ENCODE peak calls at places on chromosomes 3 and 15, in five cellular contexts. O is lower leg skin, E is adrenal gland, R is WERI-Rb-1, C is Panc1. M is an unnamed sample.

GRCh38 chr15:38698215-38698614 is 133.6 kb upstream of the RASGRP1 start:
- DNase-seq in O (no peak), E (no peak), R (no peak), C (no peak), M (no peak)

GRCh38 chr15:80890341-80890972 is 99.2 kb downstream of the MESD start:
- DNase-seq in O (no peak), E (no peak), R (no peak), C (no peak), M (no peak)

GRCh38 chr3:103976931-103977339 is 1389.8 kb upstream of the ALCAM start:
- DNase-seq in O (no peak), E (no peak), R (no peak), C (no peak), M (no peak)

GRCh38 chr3:129439381-129439816 is 349 bp downstream of the MBD4 start:
- DNase-seq in O (peak; percentile 89), E (peak; percentile 64), R (peak; percentile 23), C (no peak), M (no peak)

GRCh38 chr3:42517143-42517542 is 14.7 kb downstream of the VIPR1 start:
- DNase-seq in O (no peak), E (no peak), R (no peak), C (no peak), M (no peak)

GRCh38 chr3:135549928-135550327 is 415.6 kb upstream of the PPP2R3A start:
- DNase-seq in O (no peak), E (no peak), R (no peak), C (no peak), M (no peak)

GRCh38 chr3:160796813-160797164 is 40.8 kb downstream of the PPM1L start:
- DNase-seq in O (no peak), E (no peak), R (peak; percentile 9), C (no peak), M (no peak)

GRCh38 chr3:126337980-126338651 is 19.1 kb downstream of the KLF15 start:
- DNase-seq in O (peak; percentile 66), E (peak; percentile 13), R (no peak), C (no peak), M (peak; percentile 52)

GRCh38 chr3:145417678-145418077 is 743.3 kb downstream of the PLOD2 start:
- DNase-seq in O (no peak), E (no peak), R (no peak), C (no peak), M (no peak)

GRCh38 chr3:48656061-48656840 is 6.4 kb downstream of the CELSR3 start:
- DNase-seq in O (peak; percentile 93), E (peak; percentile 80), R (no peak), C (no peak), M (peak; percentile 86)

GRCh38 chr3:195071011-195071728 is 199.8 kb downstream of the XXYLT1 start:
- DNase-seq in O (peak; percentile 81), E (no peak), R (no peak), C (no peak), M (no peak)

GRCh38 chr3:180332608-180333007 is 269.4 kb upstream of the TTC14 start:
- DNase-seq in O (no peak), E (no peak), R (no peak), C (no peak), M (no peak)

GRCh38 chr15:79837846-79838245 is 59.0 kb downstream of the MTHFS start:
- DNase-seq in O (no peak), E (no peak), R (no peak), C (no peak), M (no peak)

GRCh38 chr3:194137314-194138097 is 1.6 kb downstream of the HES1 start:
- DNase-seq in O (peak; percentile 92), E (peak; percentile 84), R (peak; percentile 34), C (no peak), M (peak; percentile 87)

GRCh38 chr15:101133751-101134261 is 118.0 kb downstream of the CHSY1 start:
- DNase-seq in O (no peak), E (no peak), R (peak; percentile 90), C (no peak), M (no peak)

GRCh38 chr3:93991286-93992030 is 11.5 kb downstream of the ARL13B start:
- DNase-seq in O (no peak), E (no peak), R (no peak), C (no peak), M (no peak)

GRCh38 chr3:63979093-63979492 is 44.2 kb downstream of the PSMD6 start:
- DNase-seq in O (no peak), E (no peak), R (no peak), C (no peak), M (no peak)

GRCh38 chr3:66450389-66451022 is 50.3 kb downstream of the LRIG1 start:
- DNase-seq in O (no peak), E (peak; percentile 47), R (no peak), C (no peak), M (no peak)

GRCh38 chr3:125039041-125039896 is 16.5 kb downstream of the HEG1 start:
- DNase-seq in O (no peak), E (no peak), R (no peak), C (no peak), M (peak; percentile 26)

GRCh38 chr15:31446546-31446945 is 119.9 kb downstream of the KLF13 start:
- DNase-seq in O (peak; percentile 60), E (no peak), R (no peak), C (no peak), M (no peak)

GRCh38 chr3:129184396-129184656 is 630 bp upstream of the CNBP start:
- DNase-seq in O (no peak), E (no peak), R (no peak), C (no peak), M (no peak)

GRCh38 chr3:101720851-101721649 is 3.4 kb upstream of the CEP97 start:
- DNase-seq in O (no peak), E (no peak), R (no peak), C (no peak), M (no peak)

GRCh38 chr3:125073506-125073905 is 17.7 kb upstream of the HEG1 start:
- DNase-seq in O (no peak), E (no peak), R (peak; percentile 60), C (no peak), M (no peak)

GRCh38 chr15:34011476-34011875 is 27.5 kb downstream of the AVEN start:
- DNase-seq in O (no peak), E (no peak), R (no peak), C (no peak), M (no peak)

GRCh38 chr15:62558640-62559039 is 393.6 kb upstream of the C2CD4B start:
- DNase-seq in O (no peak), E (no peak), R (no peak), C (no peak), M (no peak)

GRCh38 chr15:64985382-64986033 is 4.2 kb downstream of the SPG21 start:
- DNase-seq in O (no peak), E (no peak), R (no peak), C (no peak), M (no peak)

GRCh38 chr3:143975549-143976152 is 4.0 kb downstream of the DIPK2A start:
- DNase-seq in O (no peak), E (no peak), R (no peak), C (no peak), M (no peak)

GRCh38 chr15:63870043-63870394 is 36.3 kb upstream of the HERC1 start:
- DNase-seq in O (no peak), E (no peak), R (no peak), C (no peak), M (no peak)

GRCh38 chr3:6132684-6133432 is 728.1 kb upstream of the GRM7 start:
- DNase-seq in O (no peak), E (no peak), R (no peak), C (no peak), M (no peak)

GRCh38 chr15:51134416-51135199 is 39.9 kb upstream of the TNFAIP8L3 start:
- DNase-seq in O (no peak), E (no peak), R (no peak), C (no peak), M (no peak)

GRCh38 chr3:172201136-172201989 is 162.0 kb downstream of the FNDC3B start:
- DNase-seq in O (peak; percentile 95), E (peak; percentile 87), R (no peak), C (no peak), M (peak; percentile 86)
- H3K4me3 ChIP-seq in O (no peak overlapping the region), E (no peak overlapping the region), R (no peak overlapping the region), C (no peak overlapping the region), M (peak overlapping the region; percentile 38)

GRCh38 chr3:184604039-184604955 is 42.7 kb downstream of the EPHB3 start:
- DNase-seq in O (no peak), E (no peak), R (no peak), C (no peak), M (no peak)
- TF ChIP-seq CTCF in O (no peak), E (no peak), R (no peak), C (no peak), M (no peak)

DNA sequence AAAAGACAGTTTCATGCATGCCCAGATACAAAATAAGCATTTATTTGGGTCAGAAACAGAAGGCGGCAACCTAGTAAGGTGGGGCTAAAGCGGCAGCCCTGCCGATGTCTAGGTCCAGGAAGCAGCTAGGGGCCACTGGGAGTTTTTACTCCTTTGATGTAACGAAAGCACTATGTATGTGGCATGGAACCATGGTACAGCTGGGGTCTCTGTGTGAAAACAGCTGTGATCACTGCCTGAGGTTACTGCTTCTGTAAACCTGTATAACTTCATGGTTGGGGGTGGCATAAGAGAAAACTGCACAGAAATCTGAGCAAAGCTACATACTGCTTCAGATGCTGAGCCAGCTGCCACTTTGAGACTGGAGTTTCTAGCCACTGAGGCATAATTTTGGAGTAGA is 119.5 kb downstream of the ZNF280D start:
- DNase-seq in O (no peak), E (no peak), R (no peak), C (no peak), M (no peak)
- H3K4me3 ChIP-seq in O (no peak overlapping the region), E (no peak overlapping the region), R (no peak overlapping the region), C (no peak overlapping the region), M (no peak overlapping the region)

GRCh38 chr3:13406200-13406599 is 13.9 kb downstream of the NUP210 start:
- DNase-seq in O (no peak), E (no peak), R (no peak), C (no peak), M (no peak)

GRCh38 chr3:13405614-13406013 is 14.5 kb downstream of the NUP210 start:
- DNase-seq in O (no peak), E (no peak), R (no peak), C (no peak), M (no peak)

GRCh38 chr3:13403818-13404216 is 16.3 kb downstream of the NUP210 start:
- DNase-seq in O (no peak), E (no peak), R (no peak), C (no peak), M (no peak)

GRCh38 chr3:13403213-13403817 is 16.8 kb downstream of the NUP210 start:
- DNase-seq in O (no peak), E (no peak), R (no peak), C (no peak), M (no peak)

DNA sequence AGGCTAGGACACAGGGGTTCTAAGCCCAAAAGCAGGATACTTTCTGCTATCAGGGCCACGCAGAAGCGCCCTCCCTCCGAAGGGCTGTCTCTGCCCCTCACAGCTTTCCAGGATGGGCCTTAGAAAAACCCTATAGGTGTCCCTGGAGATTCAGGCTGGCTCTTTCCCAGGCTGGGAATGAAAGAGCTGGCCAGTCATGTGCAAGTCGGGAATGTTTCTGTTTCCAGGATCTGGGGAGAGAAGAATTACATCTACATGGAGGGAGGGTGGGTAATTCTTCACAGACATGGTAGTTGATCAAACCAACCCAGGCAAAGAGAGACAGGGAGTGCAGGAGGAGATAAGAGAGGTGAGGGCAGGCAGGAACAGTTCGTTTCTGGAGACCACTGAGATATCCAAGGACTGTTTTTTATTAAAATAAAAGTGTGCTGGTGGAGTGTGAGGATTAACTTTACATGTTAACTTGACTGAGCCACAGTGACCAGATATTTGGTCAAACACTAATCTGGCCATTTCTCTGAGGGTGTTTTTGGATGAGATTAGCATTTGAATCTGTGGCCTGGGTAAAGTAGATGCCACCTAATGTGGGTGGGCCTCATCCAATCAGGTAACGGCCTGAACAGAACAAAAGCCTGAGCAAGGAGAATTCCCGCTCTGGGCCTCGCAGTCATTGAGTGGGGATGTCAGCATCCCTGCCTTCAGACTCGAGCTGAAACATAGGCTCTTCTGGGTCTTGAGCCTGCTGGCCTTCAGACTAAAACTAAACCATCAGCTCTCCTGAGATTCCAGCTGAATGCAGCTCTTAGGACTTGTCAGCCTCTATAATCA is 15.3 kb downstream of the NUP210 start:
- DNase-seq in O (no peak), E (no peak), R (no peak), C (no peak), M (no peak)
- TF ChIP-seq CTCF in O (no peak), E (no peak), R (no peak), C (no peak), M (no peak)

M was measured in coronary artery.